ENCODE peak calls at places on chromosome 15, in six cellular contexts. F, M, B, Z, I and H are unnamed samples.
A peak's percentile ranks its signal among the peaks of the same experiment; 100 is the strongest.

GRCh38 chr15:39979606-39980005 is 45.7 kb downstream of the EIF2AK4 start:
- DNase-seq in F (no peak), I (no peak), Z (no peak), M (no peak), B (no peak), H (no peak)

GRCh38 chr15:41492597-41493204 is 973 bp upstream of the ITPKA start:
- DNase-seq in F (no peak), I (no peak), M (no peak), Z (no peak), B (no peak), H (no peak)

GRCh38 chr15:83904107-83904720 is 250.3 kb downstream of the ADAMTSL3 start:
- DNase-seq in I (peak; percentile 92), M (no peak), B (no peak), Z (no peak), F (no peak), H (peak; percentile 35)

GRCh38 chr15:69501456-69501855 is 48.8 kb downstream of the RPLP1 start:
- DNase-seq in B (no peak), I (no peak), F (no peak), Z (no peak), M (no peak), H (no peak)

GRCh38 chr15:40831861-40832260 is 3.4 kb upstream of the PPP1R14D start:
- DNase-seq in F (no peak), Z (no peak), I (no peak), M (no peak), B (no peak), H (no peak)

GRCh38 chr15:75920079-75920478 is 16.4 kb downstream of the FBXO22 start:
- DNase-seq in Z (no peak), B (no peak), M (no peak), I (no peak), F (no peak), H (no peak)

GRCh38 chr15:37101634-37102314 is 1.4 kb upstream of the MEIS2 start:
- DNase-seq in F (no peak), B (peak; percentile 75), Z (peak; percentile 77), M (peak; percentile 85), I (peak; percentile 69), H (no peak)

GRCh38 chr15:31069360-31070000 is 32.0 kb downstream of the TRPM1 start:
- DNase-seq in Z (no peak), M (no peak), I (peak; percentile 50), F (peak; percentile 57), B (no peak), H (no peak)

GRCh38 chr15:100115066-100115710 is 226.6 kb downstream of the ADAMTS17 start:
- DNase-seq in I (no peak), M (no peak), B (no peak), Z (no peak), F (no peak), H (no peak)

GRCh38 chr15:53260647-53261046 is 470.5 kb upstream of the ONECUT1 start:
- DNase-seq in F (no peak), I (no peak), Z (no peak), M (no peak), B (no peak), H (no peak)

GRCh38 chr15:95699578-95699977 is 630.9 kb upstream of the NR2F2 start:
- DNase-seq in M (no peak), Z (no peak), I (no peak), B (no peak), F (no peak), H (no peak)

GRCh38 chr15:74400915-74401757 is 32.6 kb downstream of the SEMA7A start:
- DNase-seq in B (no peak), F (no peak), Z (no peak), M (no peak), I (no peak), H (no peak)

GRCh38 chr15:26967719-26968269 is 3.2 kb upstream of the GABRG3 start:
- DNase-seq in F (no peak), M (no peak), Z (peak; percentile 45), I (peak; percentile 24), B (peak; percentile 63), H (no peak)

GRCh38 chr15:70478251-70478990 is 284.9 kb downstream of the UACA start:
- DNase-seq in Z (no peak), M (no peak), F (no peak), I (no peak), B (no peak), H (no peak)

GRCh38 chr15:63250312-63250965 is 27.0 kb upstream of the APH1B start:
- DNase-seq in M (no peak), F (peak; percentile 95), B (no peak), Z (no peak), I (peak; percentile 99), H (peak; percentile 80)

GRCh38 chr15:44029003-44029402 is 166.1 kb downstream of the FRMD5 start:
- DNase-seq in Z (no peak), F (no peak), I (peak; percentile 12), B (no peak), M (no peak), H (no peak)

GRCh38 chr15:101347454-101347853 is 52.4 kb upstream of the SNRPA1 start:
- DNase-seq in I (no peak), Z (no peak), M (no peak), F (no peak), B (no peak), H (no peak)
- TF ChIP-seq CTCF in I (no peak), Z (no peak), M (no peak), F (no peak), B (no peak), H (no peak)

GRCh38 chr15:72272213-72272996 is at the start of gene PARP6:
- DNase-seq in F (peak; percentile 93), M (peak; percentile 97), Z (peak; percentile 93), I (peak; percentile 99), B (peak; percentile 97), H (peak; percentile 68)
- TF ChIP-seq CTCF in F (peak; percentile 69), M (peak; percentile 63), Z (peak; percentile 70), I (peak; percentile 65), B (peak; percentile 38), H (peak; percentile 63)

GRCh38 chr15:60591491-60592385 is 112.8 kb upstream of the ICE2 start:
- DNase-seq in F (no peak), Z (peak; percentile 59), B (peak; percentile 48), M (no peak), I (peak; percentile 22), H (no peak)
- TF ChIP-seq CTCF in F (no peak), Z (no peak), B (no peak), M (no peak), I (no peak), H (peak; percentile 30)

DNA sequence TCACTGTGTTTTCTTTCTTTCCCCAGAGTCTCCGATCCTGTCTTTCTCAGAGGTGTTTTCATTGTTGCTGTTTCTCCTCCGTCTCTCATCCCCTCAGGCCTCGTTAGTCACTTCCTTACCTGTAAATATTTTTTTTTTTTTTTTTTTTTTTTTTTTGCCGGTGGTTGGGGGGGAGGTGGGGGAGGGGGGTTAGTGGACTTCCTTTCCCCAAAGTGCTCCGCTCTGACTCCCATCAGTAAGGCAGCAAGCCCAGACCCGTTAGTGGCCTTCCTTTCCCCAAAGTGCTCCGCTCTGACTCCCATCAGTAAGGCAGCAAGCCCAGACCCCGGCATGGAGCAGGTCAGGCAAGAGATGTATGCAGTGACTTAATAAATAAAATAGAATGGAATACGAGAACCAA is 97.1 kb upstream of the TNFAIP8L3 start:
- DNase-seq in B (no peak), M (no peak), F (no peak), Z (no peak), I (no peak), H (no peak)
- TF ChIP-seq CTCF in B (no peak), M (no peak), F (no peak), Z (no peak), I (no peak), H (no peak)